ENCODE peak calls at places on chromosomes 6 and 20, in eight cellular contexts. One of them, this sample, is unnamed.

GRCh38 chr6:16918586-16918985 is 157.3 kb upstream of the ATXN1 start:
- DNase-seq in NCI-H748 treated with DMSO at 0.1 percent for 48 hours: no peak
- DNase-seq in aorta: no peak
- DNase-seq in pulmonary artery endothelial cell: no peak
- DNase-seq in nucleus accumbens: no peak
- DNase-seq in GM23338: peak
- DNase-seq in EH: no peak
- DNase-seq in OCI-LY7: no peak
- DNase-seq in this sample: peak

GRCh38 chr20:45090481-45090880 is 10.4 kb downstream of the KCNS1 start:
- DNase-seq in EH: peak
- DNase-seq in pulmonary artery endothelial cell: no peak
- DNase-seq in nucleus accumbens: no peak
- DNase-seq in aorta: no peak
- DNase-seq in NCI-H748 treated with DMSO at 0.1 percent for 48 hours: no peak
- DNase-seq in OCI-LY7: no peak
- DNase-seq in GM23338: no peak
- DNase-seq in this sample: no peak

GRCh38 chr6:4607026-4607704 is 169.0 kb upstream of the CDYL start:
- DNase-seq in OCI-LY7: no peak
- DNase-seq in NCI-H748 treated with DMSO at 0.1 percent for 48 hours: peak
- DNase-seq in EH: peak
- DNase-seq in pulmonary artery endothelial cell: peak
- DNase-seq in nucleus accumbens: peak
- DNase-seq in aorta: peak
- DNase-seq in GM23338: no peak
- DNase-seq in this sample: peak

GRCh38 chr20:50595988-50596693 is 86.0 kb downstream of the PTPN1 start:
- DNase-seq in OCI-LY7: no peak
- DNase-seq in NCI-H748 treated with DMSO at 0.1 percent for 48 hours: no peak
- DNase-seq in GM23338: peak
- DNase-seq in EH: peak
- DNase-seq in nucleus accumbens: no peak
- DNase-seq in aorta: no peak
- DNase-seq in pulmonary artery endothelial cell: no peak
- DNase-seq in this sample: no peak

GRCh38 chr20:2329286-2329685 is 33.5 kb downstream of the TGM3 start:
- DNase-seq in EH: no peak
- DNase-seq in OCI-LY7: no peak
- DNase-seq in nucleus accumbens: no peak
- DNase-seq in GM23338: no peak
- DNase-seq in NCI-H748 treated with DMSO at 0.1 percent for 48 hours: no peak
- DNase-seq in aorta: no peak
- DNase-seq in pulmonary artery endothelial cell: no peak
- DNase-seq in this sample: no peak

GRCh38 chr6:83431545-83432165 is 804 bp upstream of the ME1 start:
- DNase-seq in NCI-H748 treated with DMSO at 0.1 percent for 48 hours: no peak
- DNase-seq in OCI-LY7: no peak
- DNase-seq in GM23338: peak
- DNase-seq in EH: no peak
- DNase-seq in aorta: no peak
- DNase-seq in nucleus accumbens: no peak
- DNase-seq in pulmonary artery endothelial cell: no peak
- DNase-seq in this sample: no peak

GRCh38 chr6:136863752-136864151 is 41.4 kb downstream of the PEX7 start:
- DNase-seq in OCI-LY7: no peak
- DNase-seq in pulmonary artery endothelial cell: no peak
- DNase-seq in GM23338: no peak
- DNase-seq in aorta: no peak
- DNase-seq in NCI-H748 treated with DMSO at 0.1 percent for 48 hours: no peak
- DNase-seq in EH: no peak
- DNase-seq in nucleus accumbens: no peak
- DNase-seq in this sample: no peak

GRCh38 chr6:120871416-120872261 is 462.6 kb downstream of the TBC1D32 start:
- DNase-seq in EH: no peak
- DNase-seq in pulmonary artery endothelial cell: no peak
- DNase-seq in aorta: peak
- DNase-seq in nucleus accumbens: no peak
- DNase-seq in NCI-H748 treated with DMSO at 0.1 percent for 48 hours: no peak
- DNase-seq in OCI-LY7: no peak
- DNase-seq in GM23338: peak
- DNase-seq in this sample: no peak

GRCh38 chr20:61507778-61508177 is 255.7 kb downstream of the CDH4 start:
- DNase-seq in OCI-LY7: no peak
- DNase-seq in nucleus accumbens: no peak
- DNase-seq in pulmonary artery endothelial cell: no peak
- DNase-seq in GM23338: no peak
- DNase-seq in aorta: no peak
- DNase-seq in EH: no peak
- DNase-seq in NCI-H748 treated with DMSO at 0.1 percent for 48 hours: no peak
- DNase-seq in this sample: no peak

GRCh38 chr6:26366504-26366903 is 1.5 kb downstream of the BTN3A2 start:
- DNase-seq in GM23338: no peak
- DNase-seq in aorta: no peak
- DNase-seq in EH: peak
- DNase-seq in nucleus accumbens: no peak
- DNase-seq in pulmonary artery endothelial cell: no peak
- DNase-seq in NCI-H748 treated with DMSO at 0.1 percent for 48 hours: no peak
- DNase-seq in OCI-LY7: peak
- DNase-seq in this sample: peak

GRCh38 chr6:92180090-92180489 is 1239.3 kb downstream of the EPHA7 start:
- DNase-seq in aorta: no peak
- DNase-seq in GM23338: no peak
- DNase-seq in OCI-LY7: no peak
- DNase-seq in NCI-H748 treated with DMSO at 0.1 percent for 48 hours: no peak
- DNase-seq in nucleus accumbens: no peak
- DNase-seq in EH: no peak
- DNase-seq in pulmonary artery endothelial cell: no peak
- DNase-seq in this sample: no peak

GRCh38 chr6:11885159-11885558 is 106.6 kb upstream of the ADTRP start:
- DNase-seq in aorta: no peak
- DNase-seq in OCI-LY7: no peak
- DNase-seq in nucleus accumbens: no peak
- DNase-seq in pulmonary artery endothelial cell: no peak
- DNase-seq in NCI-H748 treated with DMSO at 0.1 percent for 48 hours: no peak
- DNase-seq in EH: no peak
- DNase-seq in GM23338: no peak
- DNase-seq in this sample: no peak

GRCh38 chr6:128409003-128409402 is 111.4 kb downstream of the PTPRK start:
- DNase-seq in aorta: no peak
- DNase-seq in OCI-LY7: no peak
- DNase-seq in EH: no peak
- DNase-seq in nucleus accumbens: no peak
- DNase-seq in pulmonary artery endothelial cell: no peak
- DNase-seq in NCI-H748 treated with DMSO at 0.1 percent for 48 hours: no peak
- DNase-seq in GM23338: no peak
- DNase-seq in this sample: no peak

GRCh38 chr20:13736792-13737191 is 47.9 kb downstream of the ESF1 start:
- DNase-seq in GM23338: no peak
- DNase-seq in nucleus accumbens: no peak
- DNase-seq in pulmonary artery endothelial cell: no peak
- DNase-seq in aorta: no peak
- DNase-seq in NCI-H748 treated with DMSO at 0.1 percent for 48 hours: no peak
- DNase-seq in OCI-LY7: no peak
- DNase-seq in EH: peak
- DNase-seq in this sample: peak

GRCh38 chr20:2753456-2754040 is 46.9 kb downstream of the CPXM1 start:
- DNase-seq in NCI-H748 treated with DMSO at 0.1 percent for 48 hours: no peak
- DNase-seq in nucleus accumbens: no peak
- DNase-seq in EH: no peak
- DNase-seq in aorta: no peak
- DNase-seq in GM23338: no peak
- DNase-seq in pulmonary artery endothelial cell: no peak
- DNase-seq in OCI-LY7: no peak
- DNase-seq in this sample: no peak

GRCh38 chr6:149717255-149717587 is 680 bp downstream of the LATS1 start:
- DNase-seq in OCI-LY7: no peak
- DNase-seq in EH: no peak
- DNase-seq in NCI-H748 treated with DMSO at 0.1 percent for 48 hours: peak
- DNase-seq in aorta: no peak
- DNase-seq in GM23338: no peak
- DNase-seq in nucleus accumbens: no peak
- DNase-seq in pulmonary artery endothelial cell: no peak
- DNase-seq in this sample: no peak

GRCh38 chr6:118893095-118893881 is 664 bp upstream of the ASF1A start:
- DNase-seq in EH: peak
- DNase-seq in nucleus accumbens: no peak
- DNase-seq in OCI-LY7: peak
- DNase-seq in aorta: peak
- DNase-seq in GM23338: peak
- DNase-seq in pulmonary artery endothelial cell: no peak
- DNase-seq in NCI-H748 treated with DMSO at 0.1 percent for 48 hours: peak
- DNase-seq in this sample: peak

GRCh38 chr6:110876170-110876773 is 1.7 kb downstream of the AMD1 start:
- DNase-seq in nucleus accumbens: peak
- DNase-seq in EH: peak
- DNase-seq in NCI-H748 treated with DMSO at 0.1 percent for 48 hours: peak
- DNase-seq in pulmonary artery endothelial cell: peak
- DNase-seq in aorta: peak
- DNase-seq in GM23338: peak
- DNase-seq in OCI-LY7: peak
- DNase-seq in this sample: peak

GRCh38 chr20:19889011-19889953 is 127.9 kb upstream of the NAA20 start:
- DNase-seq in OCI-LY7: no peak
- DNase-seq in nucleus accumbens: peak
- DNase-seq in pulmonary artery endothelial cell: peak
- DNase-seq in GM23338: peak
- DNase-seq in NCI-H748 treated with DMSO at 0.1 percent for 48 hours: no peak
- DNase-seq in EH: peak
- DNase-seq in aorta: peak
- DNase-seq in this sample: peak

GRCh38 chr6:162261598-162261997 is 466.0 kb downstream of the PRKN start:
- DNase-seq in aorta: no peak
- DNase-seq in GM23338: no peak
- DNase-seq in pulmonary artery endothelial cell: no peak
- DNase-seq in EH: no peak
- DNase-seq in NCI-H748 treated with DMSO at 0.1 percent for 48 hours: no peak
- DNase-seq in nucleus accumbens: no peak
- DNase-seq in OCI-LY7: no peak
- DNase-seq in this sample: no peak

GRCh38 chr20:63381781-63382431 is 20.8 kb upstream of the CHRNA4 start:
- DNase-seq in aorta: no peak
- DNase-seq in GM23338: peak
- DNase-seq in NCI-H748 treated with DMSO at 0.1 percent for 48 hours: no peak
- DNase-seq in EH: peak
- DNase-seq in pulmonary artery endothelial cell: no peak
- DNase-seq in OCI-LY7: no peak
- DNase-seq in nucleus accumbens: no peak
- DNase-seq in this sample: no peak

GRCh38 chr20:7967199-7967844 is 27.1 kb upstream of the HAO1 start:
- DNase-seq in NCI-H748 treated with DMSO at 0.1 percent for 48 hours: no peak
- DNase-seq in OCI-LY7: no peak
- DNase-seq in GM23338: no peak
- DNase-seq in aorta: no peak
- DNase-seq in nucleus accumbens: no peak
- DNase-seq in pulmonary artery endothelial cell: no peak
- DNase-seq in EH: peak
- DNase-seq in this sample: peak

GRCh38 chr20:577167-577791 is 32.8 kb downstream of the TCF15 start:
- DNase-seq in aorta: no peak
- DNase-seq in GM23338: peak
- DNase-seq in OCI-LY7: peak
- DNase-seq in NCI-H748 treated with DMSO at 0.1 percent for 48 hours: no peak
- DNase-seq in nucleus accumbens: no peak
- DNase-seq in pulmonary artery endothelial cell: no peak
- DNase-seq in EH: no peak
- DNase-seq in this sample: peak

GRCh38 chr6:3742076-3742425 is 9.5 kb downstream of the PXDC1 start:
- DNase-seq in aorta: no peak
- DNase-seq in GM23338: no peak
- DNase-seq in EH: no peak
- DNase-seq in nucleus accumbens: no peak
- DNase-seq in NCI-H748 treated with DMSO at 0.1 percent for 48 hours: no peak
- DNase-seq in OCI-LY7: no peak
- DNase-seq in pulmonary artery endothelial cell: no peak
- DNase-seq in this sample: no peak

GRCh38 chr20:32157611-32158010 is 48.1 kb downstream of the TM9SF4 start:
- DNase-seq in nucleus accumbens: no peak
- DNase-seq in OCI-LY7: no peak
- DNase-seq in pulmonary artery endothelial cell: no peak
- DNase-seq in NCI-H748 treated with DMSO at 0.1 percent for 48 hours: no peak
- DNase-seq in EH: no peak
- DNase-seq in GM23338: no peak
- DNase-seq in aorta: no peak
- DNase-seq in this sample: no peak

GRCh38 chr6:151975795-151976194 is 168.3 kb downstream of the ESR1 start:
- DNase-seq in aorta: no peak
- DNase-seq in EH: no peak
- DNase-seq in GM23338: no peak
- DNase-seq in nucleus accumbens: no peak
- DNase-seq in OCI-LY7: no peak
- DNase-seq in pulmonary artery endothelial cell: no peak
- DNase-seq in NCI-H748 treated with DMSO at 0.1 percent for 48 hours: no peak
- DNase-seq in this sample: no peak

GRCh38 chr6:2797564-2798014 is 32.4 kb downstream of the WRNIP1 start:
- DNase-seq in EH: no peak
- DNase-seq in aorta: no peak
- DNase-seq in OCI-LY7: no peak
- DNase-seq in GM23338: no peak
- DNase-seq in pulmonary artery endothelial cell: no peak
- DNase-seq in NCI-H748 treated with DMSO at 0.1 percent for 48 hours: no peak
- DNase-seq in nucleus accumbens: no peak
- DNase-seq in this sample: no peak

GRCh38 chr20:53157443-53158408 is 185.6 kb downstream of the TSHZ2 start:
- DNase-seq in OCI-LY7: peak
- DNase-seq in GM23338: peak
- DNase-seq in EH: peak
- DNase-seq in aorta: peak
- DNase-seq in NCI-H748 treated with DMSO at 0.1 percent for 48 hours: no peak
- DNase-seq in pulmonary artery endothelial cell: peak
- DNase-seq in nucleus accumbens: no peak
- DNase-seq in this sample: peak

This sample was measured in fibroblast of mammary gland.